ENCODE peak calls at places on chromosomes 2 and 18, in six cellular contexts. G, I, M, Q, V and A are unnamed samples.

GRCh38 chr2:101401906-101402305 is 14.6 kb upstream of the CREG2 start:
- DNase-seq in G (no peak), I (no peak), M (no peak), Q (no peak), V (no peak), A (no peak)

GRCh38 chr2:129006135-129006885 is 687.6 kb upstream of the HS6ST1 start:
- DNase-seq in G (no peak), I (no peak), M (no peak), Q (no peak), V (no peak), A (no peak)

GRCh38 chr2:46964835-46965560 is 49.4 kb upstream of the MCFD2 start:
- DNase-seq in G (no peak), I (no peak), M (no peak), Q (peak), V (no peak), A (no peak)

GRCh38 chr2:196823750-196824149 is 14.6 kb upstream of the C2orf66 start:
- DNase-seq in G (no peak), I (no peak), M (no peak), Q (peak), V (no peak), A (no peak)

GRCh38 chr2:129806317-129806716 is 173.1 kb upstream of the RAB6C start:
- DNase-seq in G (no peak), I (no peak), M (no peak), Q (no peak), V (no peak), A (no peak)

GRCh38 chr2:196453613-196454047 is 185.9 kb upstream of the CCDC150 start:
- DNase-seq in G (peak), I (no peak), M (no peak), Q (peak), V (peak), A (no peak)

GRCh38 chr2:60948926-60949579 is 67.7 kb downstream of the REL start:
- DNase-seq in G (no peak), I (no peak), M (no peak), Q (no peak), V (no peak), A (no peak)

GRCh38 chr2:950627-950992 is at the start of gene SNTG2:
- DNase-seq in G (no peak), I (peak), M (peak), Q (peak), V (peak), A (no peak)

GRCh38 chr2:168002021-168002553 is 245.3 kb downstream of the STK39 start:
- DNase-seq in G (peak), I (no peak), M (no peak), Q (peak), V (no peak), A (no peak)

GRCh38 chr18:77088977-77089795 is 43.4 kb downstream of the MBP start:
- DNase-seq in G (no peak), I (no peak), M (no peak), Q (no peak), V (no peak), A (no peak)

GRCh38 chr2:74379851-74380789 is at the start of gene DCTN1:
- DNase-seq in G (no peak), I (peak), M (no peak), Q (peak), V (no peak), A (peak)

GRCh38 chr2:238489431-238489830 is 62.7 kb downstream of the ASB1 start:
- DNase-seq in G (no peak), I (no peak), M (no peak), Q (no peak), V (no peak), A (no peak)

GRCh38 chr2:181575024-181575649 is 81.8 kb downstream of the CERKL start:
- DNase-seq in G (no peak), I (no peak), M (no peak), Q (no peak), V (no peak), A (no peak)

GRCh38 chr2:43634604-43635306 is 2.3 kb upstream of the PLEKHH2 start:
- DNase-seq in G (no peak), I (no peak), M (no peak), Q (peak), V (no peak), A (no peak)

GRCh38 chr2:47119001-47119400 is 36.1 kb downstream of the STPG4 start:
- DNase-seq in G (no peak), I (no peak), M (no peak), Q (peak), V (no peak), A (no peak)

GRCh38 chr2:177983183-177983788 is 89.3 kb downstream of the PDE11A start:
- DNase-seq in G (no peak), I (no peak), M (no peak), Q (peak), V (peak), A (no peak)

GRCh38 chr2:26654061-26654340 is 12.8 kb upstream of the CIB4 start:
- DNase-seq in G (no peak), I (no peak), M (no peak), Q (no peak), V (no peak), A (no peak)

GRCh38 chr2:30979822-30980245 is 158.4 kb downstream of the GALNT14 start:
- DNase-seq in G (no peak), I (no peak), M (no peak), Q (peak), V (no peak), A (no peak)

GRCh38 chr2:69715964-69716363 is 26.0 kb upstream of the ANXA4 start:
- DNase-seq in G (no peak), I (no peak), M (no peak), Q (no peak), V (no peak), A (no peak)